ENCODE peak calls at places on chromosomes 16 and 17, in seven cellular contexts. V is mammary epithelial cell, M is heart right ventricle, P is fibroblast of the aortic adventitia, Y is tibial artery, B is GM12865, E is neural crest cell. F is an unnamed sample.
A peak's percentile ranks its signal among the peaks of the same experiment; 100 is the strongest.

GRCh38 chr17:57315061-57315851 is 58.9 kb downstream of the MSI2 start:
- DNase-seq in P (no peak), M (no peak), V (no peak), B (no peak), Y (no peak), E (no peak), F (no peak)

GRCh38 chr17:41518789-41519449 is at the start of gene KRT15:
- DNase-seq in V (peak; percentile 94), E (no peak), M (no peak), Y (no peak), P (peak; percentile 34), B (no peak), F (peak; percentile 87)

GRCh38 chr17:27244481-27245223 is 49.3 kb upstream of the WSB1 start:
- DNase-seq in P (peak; percentile 99), M (peak; percentile 64), E (no peak), V (peak; percentile 90), Y (peak; percentile 88), B (no peak), F (peak; percentile 97)

GRCh38 chr16:78291642-78292041 is 192.2 kb downstream of the WWOX start:
- DNase-seq in P (no peak), B (no peak), V (no peak), Y (no peak), M (no peak), E (no peak), F (no peak)

GRCh38 chr16:3659200-3659599 is 4.7 kb downstream of the DNASE1 start:
- DNase-seq in V (no peak), B (no peak), Y (no peak), M (no peak), E (no peak), P (peak; percentile 5), F (peak; percentile 45)

GRCh38 chr17:40458001-40458791 is 14.9 kb downstream of the IGFBP4 start:
- DNase-seq in M (peak; percentile 62), P (peak; percentile 97), B (no peak), Y (no peak), V (no peak), E (no peak), F (no peak)

GRCh38 chr16:56450275-56450889 is 750 bp downstream of the NUDT21 start:
- DNase-seq in B (peak; percentile 16), Y (no peak), V (peak; percentile 14), M (no peak), P (peak; percentile 15), E (no peak), F (no peak)

GRCh38 chr16:85570735-85571562 is 42.2 kb upstream of the GSE1 start:
- DNase-seq in P (no peak), E (no peak), Y (peak; percentile 78), M (peak; percentile 43), V (no peak), B (peak; percentile 88), F (no peak)

GRCh38 chr16:72950669-72951068 is 97.3 kb downstream of the ZFHX3 start:
- DNase-seq in V (no peak), E (no peak), Y (no peak), P (no peak), B (no peak), M (no peak), F (no peak)

GRCh38 chr17:79600613-79601221 is 10.1 kb downstream of the RBFOX3 start:
- DNase-seq in E (no peak), Y (no peak), B (no peak), P (no peak), V (no peak), M (no peak), F (no peak)

GRCh38 chr16:46908540-46909372 is 24.6 kb downstream of the GPT2 start:
- DNase-seq in P (peak; percentile 73), V (peak; percentile 12), B (peak; percentile 73), Y (no peak), M (no peak), E (peak; percentile 81), F (peak; percentile 70)

GRCh38 chr16:72301416-72302048 is 129.6 kb upstream of the PMFBP1 start:
- DNase-seq in Y (no peak), M (no peak), B (no peak), V (no peak), P (no peak), E (no peak), F (no peak)

GRCh38 chr17:73956595-73957465 is 246.6 kb upstream of the RPL38 start:
- DNase-seq in M (peak; percentile 41), E (peak; percentile 82), V (peak; percentile 12), B (peak; percentile 55), P (no peak), Y (no peak), F (peak; percentile 62)

GRCh38 chr17:6110592-6110991 is 40.4 kb downstream of the WSCD1 start:
- DNase-seq in B (peak; percentile 49), V (peak; percentile 37), P (no peak), M (no peak), Y (no peak), E (no peak), F (peak; percentile 47)

GRCh38 chr17:67574658-67575293 is 143.0 kb upstream of the NOL11 start:
- DNase-seq in B (peak; percentile 92), M (no peak), P (no peak), V (no peak), Y (no peak), E (no peak), F (no peak)

GRCh38 chr17:35242158-35242804 is 591 bp upstream of the SLFN5 start:
- DNase-seq in V (peak; percentile 93), B (peak; percentile 89), E (no peak), Y (peak; percentile 76), P (peak; percentile 53), M (peak; percentile 33), F (peak; percentile 93)

GRCh38 chr17:82884341-82884871 is 44.6 kb upstream of the ZNF750 start:
- DNase-seq in P (peak; percentile 36), Y (no peak), V (no peak), M (no peak), E (no peak), B (no peak), F (no peak)

GRCh38 chr17:37791434-37791833 is 46.6 kb upstream of the HNF1B start:
- DNase-seq in M (no peak), P (peak; percentile 41), Y (no peak), B (peak; percentile 84), V (peak; percentile 4), E (no peak), F (peak; percentile 31)

GRCh38 chr17:40284085-40284713 is 3.5 kb upstream of the CDC6 start:
- DNase-seq in P (peak; percentile 89), B (no peak), V (peak; percentile 92), M (no peak), E (no peak), Y (no peak), F (no peak)

GRCh38 chr16:84829168-84829965 is 9.6 kb downstream of the CRISPLD2 start:
- DNase-seq in V (no peak), M (no peak), P (peak; percentile 91), B (no peak), Y (peak; percentile 89), E (no peak), F (no peak)

GRCh38 chr16:14486520-14487303 is 143.3 kb downstream of the PARN start:
- DNase-seq in V (peak; percentile 87), B (no peak), Y (peak; percentile 90), E (peak; percentile 14), P (peak; percentile 98), M (peak; percentile 53), F (peak; percentile 96)

GRCh38 chr17:75693500-75694481 is 26.7 kb downstream of the SAP30BP start:
- DNase-seq in M (peak; percentile 76), B (no peak), V (peak; percentile 93), Y (peak; percentile 97), E (no peak), P (peak; percentile 45), F (peak; percentile 99)

GRCh38 chr17:45341389-45342158 is 24.8 kb upstream of the MAP3K14 start:
- DNase-seq in P (peak; percentile 90), E (peak; percentile 30), M (peak; percentile 72), Y (peak; percentile 75), B (no peak), V (peak; percentile 60), F (peak; percentile 70)

GRCh38 chr17:76537288-76537577 is 276 bp downstream of the CYGB start:
- DNase-seq in B (no peak), P (peak; percentile 34), Y (no peak), E (no peak), V (no peak), M (peak; percentile 68), F (no peak)

GRCh38 chr17:81037783-81038733 is 3.1 kb downstream of the BAIAP2 start:
- DNase-seq in P (no peak), Y (peak; percentile 72), M (no peak), E (no peak), B (no peak), V (no peak), F (peak; percentile 44)

GRCh38 chr17:29084476-29085148 is 41.7 kb downstream of the PIPOX start:
- DNase-seq in B (no peak), Y (no peak), E (no peak), V (no peak), P (no peak), M (no peak), F (no peak)

DNA sequence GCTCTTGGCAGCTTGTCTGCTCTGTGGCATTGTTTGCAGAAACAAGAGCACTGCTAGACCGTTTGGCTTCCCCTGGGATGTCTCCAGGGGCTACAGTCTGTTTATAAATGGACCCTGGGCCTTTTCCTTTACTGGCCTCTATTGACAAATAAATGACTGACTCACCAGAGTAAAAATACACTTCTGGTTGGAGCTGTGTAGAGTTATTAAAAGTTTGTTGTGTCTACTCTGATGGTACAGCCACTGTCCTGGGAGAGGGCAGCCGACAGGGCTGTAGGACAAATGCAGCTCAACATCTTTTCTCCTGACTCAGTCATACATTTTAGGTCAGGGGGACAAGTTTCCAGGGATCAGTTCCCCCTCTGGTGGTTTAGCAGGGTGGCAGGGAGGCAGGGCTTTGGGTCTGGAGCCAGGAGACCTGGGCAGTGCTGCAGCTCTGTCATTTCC is 30.0 kb downstream of the FOXL1 start:
- DNase-seq in V (no peak), Y (no peak), E (no peak), B (no peak), M (no peak), P (no peak), F (no peak)
- TF ChIP-seq CTCF in V (no peak), Y (no peak), E (no peak), B (no peak), M (no peak), P (no peak), F (no peak)

GRCh38 chr17:49514374-49514738 is 19.3 kb downstream of the NGFR start:
- DNase-seq in E (no peak), B (peak; percentile 23), V (no peak), M (no peak), Y (peak; percentile 64), P (peak; percentile 45), F (no peak)
- TF ChIP-seq CTCF in E (peak; percentile 28), B (no peak), V (peak; percentile 14), M (no peak), Y (no peak), P (peak; percentile 43), F (no peak)

DNA sequence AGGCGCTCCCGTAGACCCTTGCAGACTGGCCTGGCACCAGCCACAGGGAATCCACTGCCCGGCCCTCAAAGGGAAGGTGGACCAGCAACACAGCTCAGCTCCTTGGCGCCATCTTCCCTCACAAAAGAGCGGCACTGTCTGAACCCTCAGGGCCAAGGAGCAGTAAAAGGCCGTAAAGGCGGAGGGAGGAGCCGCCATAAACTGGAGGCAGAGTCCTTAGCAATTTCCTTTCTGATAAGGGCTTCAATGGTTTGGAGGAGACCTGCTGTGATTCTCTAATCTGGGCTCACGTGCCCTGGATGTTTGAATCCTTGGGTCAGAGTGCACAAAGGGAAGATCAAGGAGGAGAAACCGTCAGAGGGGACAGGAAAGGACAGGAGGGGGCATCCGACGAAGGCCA is 15.5 kb upstream of the AXIN2 start:
- DNase-seq in M (no peak), Y (no peak), B (no peak), V (no peak), E (no peak), P (no peak), F (no peak)
- TF ChIP-seq CTCF in M (no peak), Y (no peak), B (no peak), V (no peak), E (no peak), P (no peak), F (no peak)

GRCh38 chr16:61007694-61008093 is 1028.5 kb downstream of the CDH8 start:
- DNase-seq in E (no peak), P (no peak), V (no peak), Y (no peak), M (no peak), B (no peak), F (no peak)
- TF ChIP-seq CTCF in E (no peak), P (no peak), V (no peak), Y (no peak), M (no peak), B (no peak), F (no peak)